ENCODE peak calls at places on chromosomes 4 and X, in eight cellular contexts. One of them, this sample, is unnamed.

GRCh38 chrX:9131066-9131465 is 97.1 kb upstream of the FAM9B start:
- DNase-seq in coronary artery: no peak
- DNase-seq in neuronal stem cell: no peak
- DNase-seq in spleen: no peak
- DNase-seq in upper lobe of left lung: no peak
- DNase-seq in psoas muscle: no peak
- DNase-seq in SJSA1: no peak
- DNase-seq in esophagus squamous epithelium: no peak
- DNase-seq in this sample: no peak

GRCh38 chrX:104697264-104697663 is 131.3 kb downstream of the IL1RAPL2 start:
- DNase-seq in coronary artery: no peak
- DNase-seq in neuronal stem cell: no peak
- DNase-seq in spleen: no peak
- DNase-seq in upper lobe of left lung: no peak
- DNase-seq in psoas muscle: no peak
- DNase-seq in SJSA1: no peak
- DNase-seq in esophagus squamous epithelium: no peak
- DNase-seq in this sample: no peak

GRCh38 chr4:106985830-106986229 is 50.3 kb downstream of the DKK2 start:
- DNase-seq in coronary artery: no peak
- DNase-seq in neuronal stem cell: no peak
- DNase-seq in spleen: no peak
- DNase-seq in upper lobe of left lung: no peak
- DNase-seq in psoas muscle: no peak
- DNase-seq in SJSA1: no peak
- DNase-seq in esophagus squamous epithelium: no peak
- DNase-seq in this sample: no peak

GRCh38 chr4:179625391-179625790 is 2183.2 kb upstream of the AGA start:
- DNase-seq in coronary artery: no peak
- DNase-seq in neuronal stem cell: no peak
- DNase-seq in spleen: no peak
- DNase-seq in upper lobe of left lung: no peak
- DNase-seq in psoas muscle: no peak
- DNase-seq in SJSA1: no peak
- DNase-seq in esophagus squamous epithelium: no peak
- DNase-seq in this sample: no peak

GRCh38 chr4:48275247-48275646 is 5.6 kb upstream of the TEC start:
- DNase-seq in coronary artery: no peak
- DNase-seq in neuronal stem cell: no peak
- DNase-seq in spleen: no peak
- DNase-seq in upper lobe of left lung: no peak
- DNase-seq in psoas muscle: no peak
- DNase-seq in SJSA1: no peak
- DNase-seq in esophagus squamous epithelium: no peak
- DNase-seq in this sample: no peak

GRCh38 chr4:677431-678293 is 3.3 kb downstream of the MYL5 start:
- DNase-seq in coronary artery: no peak
- DNase-seq in neuronal stem cell: no peak
- DNase-seq in spleen: peak
- DNase-seq in upper lobe of left lung: peak
- DNase-seq in psoas muscle: no peak
- DNase-seq in SJSA1: no peak
- DNase-seq in esophagus squamous epithelium: no peak
- DNase-seq in this sample: no peak

GRCh38 chrX:148120151-148120550 is 139.0 kb downstream of the FMR1NB start:
- DNase-seq in coronary artery: no peak
- DNase-seq in neuronal stem cell: no peak
- DNase-seq in spleen: no peak
- DNase-seq in upper lobe of left lung: no peak
- DNase-seq in psoas muscle: no peak
- DNase-seq in SJSA1: no peak
- DNase-seq in esophagus squamous epithelium: no peak
- DNase-seq in this sample: no peak

GRCh38 chr4:125084608-125085007 is 230.1 kb upstream of the FAT4 start:
- DNase-seq in coronary artery: no peak
- DNase-seq in neuronal stem cell: no peak
- DNase-seq in spleen: no peak
- DNase-seq in upper lobe of left lung: no peak
- DNase-seq in psoas muscle: no peak
- DNase-seq in SJSA1: no peak
- DNase-seq in esophagus squamous epithelium: no peak
- DNase-seq in this sample: no peak

GRCh38 chr4:54658321-54659093 is 750 bp downstream of the KIT start:
- DNase-seq in coronary artery: no peak
- DNase-seq in neuronal stem cell: peak
- DNase-seq in spleen: peak
- DNase-seq in upper lobe of left lung: peak
- DNase-seq in psoas muscle: peak
- DNase-seq in SJSA1: peak
- DNase-seq in esophagus squamous epithelium: no peak
- DNase-seq in this sample: no peak

GRCh38 chr4:152112887-152113286 is 352.1 kb upstream of the GATB start:
- DNase-seq in coronary artery: no peak
- DNase-seq in neuronal stem cell: no peak
- DNase-seq in spleen: no peak
- DNase-seq in upper lobe of left lung: no peak
- DNase-seq in psoas muscle: no peak
- DNase-seq in SJSA1: no peak
- DNase-seq in esophagus squamous epithelium: no peak
- DNase-seq in this sample: no peak

GRCh38 chrX:42195506-42195905 is 272.2 kb upstream of the CASK start:
- DNase-seq in coronary artery: no peak
- DNase-seq in neuronal stem cell: no peak
- DNase-seq in spleen: no peak
- DNase-seq in upper lobe of left lung: no peak
- DNase-seq in psoas muscle: no peak
- DNase-seq in SJSA1: no peak
- DNase-seq in esophagus squamous epithelium: no peak
- DNase-seq in this sample: no peak

GRCh38 chr4:138252551-138252950 is 10.4 kb upstream of the SLC7A11 start:
- DNase-seq in coronary artery: no peak
- DNase-seq in neuronal stem cell: no peak
- DNase-seq in spleen: no peak
- DNase-seq in upper lobe of left lung: no peak
- DNase-seq in psoas muscle: no peak
- DNase-seq in SJSA1: no peak
- DNase-seq in esophagus squamous epithelium: no peak
- DNase-seq in this sample: no peak

GRCh38 chr4:37815591-37815990 is 10.9 kb upstream of the PGM2 start:
- DNase-seq in coronary artery: no peak
- DNase-seq in neuronal stem cell: no peak
- DNase-seq in spleen: no peak
- DNase-seq in upper lobe of left lung: no peak
- DNase-seq in psoas muscle: no peak
- DNase-seq in SJSA1: no peak
- DNase-seq in esophagus squamous epithelium: no peak
- DNase-seq in this sample: no peak

GRCh38 chr4:108060164-108060563 is 70.5 kb downstream of the HADH start:
- DNase-seq in coronary artery: no peak
- DNase-seq in neuronal stem cell: peak
- DNase-seq in spleen: no peak
- DNase-seq in upper lobe of left lung: no peak
- DNase-seq in psoas muscle: no peak
- DNase-seq in SJSA1: peak
- DNase-seq in esophagus squamous epithelium: no peak
- DNase-seq in this sample: no peak

GRCh38 chrX:139930923-139931645 is 1.8 kb downstream of the ATP11C start:
- DNase-seq in coronary artery: no peak
- DNase-seq in neuronal stem cell: no peak
- DNase-seq in spleen: peak
- DNase-seq in upper lobe of left lung: peak
- DNase-seq in psoas muscle: no peak
- DNase-seq in SJSA1: peak
- DNase-seq in esophagus squamous epithelium: no peak
- DNase-seq in this sample: no peak

GRCh38 chr4:107801766-107802211 is 22.9 kb upstream of the SGMS2 start:
- DNase-seq in coronary artery: no peak
- DNase-seq in neuronal stem cell: no peak
- DNase-seq in spleen: no peak
- DNase-seq in upper lobe of left lung: no peak
- DNase-seq in psoas muscle: no peak
- DNase-seq in SJSA1: peak
- DNase-seq in esophagus squamous epithelium: no peak
- DNase-seq in this sample: no peak

GRCh38 chr4:151238477-151238876 is 38.5 kb upstream of the PRSS48 start:
- DNase-seq in coronary artery: no peak
- DNase-seq in neuronal stem cell: no peak
- DNase-seq in spleen: no peak
- DNase-seq in upper lobe of left lung: no peak
- DNase-seq in psoas muscle: no peak
- DNase-seq in SJSA1: no peak
- DNase-seq in esophagus squamous epithelium: no peak
- DNase-seq in this sample: no peak

GRCh38 chrX:77742788-77743476 is 43.1 kb downstream of the ATRX start:
- DNase-seq in coronary artery: no peak
- DNase-seq in neuronal stem cell: no peak
- DNase-seq in spleen: no peak
- DNase-seq in upper lobe of left lung: no peak
- DNase-seq in psoas muscle: peak
- DNase-seq in SJSA1: no peak
- DNase-seq in esophagus squamous epithelium: no peak
- DNase-seq in this sample: peak

GRCh38 chrX:102746134-102746584 is 25.6 kb downstream of the GPRASP3 start:
- DNase-seq in coronary artery: no peak
- DNase-seq in neuronal stem cell: no peak
- DNase-seq in spleen: peak
- DNase-seq in upper lobe of left lung: peak
- DNase-seq in psoas muscle: peak
- DNase-seq in SJSA1: no peak
- DNase-seq in esophagus squamous epithelium: no peak
- DNase-seq in this sample: no peak

GRCh38 chr4:111678466-111678865 is 466.8 kb upstream of the FAM241A start:
- DNase-seq in coronary artery: no peak
- DNase-seq in neuronal stem cell: no peak
- DNase-seq in spleen: no peak
- DNase-seq in upper lobe of left lung: no peak
- DNase-seq in psoas muscle: no peak
- DNase-seq in SJSA1: peak
- DNase-seq in esophagus squamous epithelium: no peak
- DNase-seq in this sample: no peak

DNA sequence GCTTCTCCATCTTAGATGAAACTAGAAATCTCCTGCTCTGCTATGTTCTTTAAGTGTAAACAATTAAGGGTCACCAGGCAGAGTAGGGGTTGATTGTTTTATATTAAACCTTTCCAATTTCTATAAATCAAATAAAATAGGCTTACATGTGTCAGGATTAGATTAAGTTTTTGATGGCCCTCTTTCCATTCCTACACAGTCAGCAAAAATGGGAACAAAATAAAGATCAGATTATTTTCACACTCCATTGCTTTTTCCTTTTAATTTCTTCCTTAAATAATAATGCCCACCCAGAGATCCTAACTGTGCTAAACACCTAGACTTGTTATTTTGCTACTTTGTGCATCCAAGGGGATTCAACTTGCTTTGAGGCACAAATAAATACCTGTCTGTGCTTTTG is 381.4 kb upstream of the MAGEB16 start:
- DNase-seq in coronary artery: no peak
- DNase-seq in neuronal stem cell: no peak
- DNase-seq in spleen: no peak
- DNase-seq in upper lobe of left lung: no peak
- DNase-seq in psoas muscle: no peak
- DNase-seq in SJSA1: no peak
- DNase-seq in esophagus squamous epithelium: no peak
- DNase-seq in this sample: no peak
- H3K27ac ChIP-seq in coronary artery: no peak
- H3K27ac ChIP-seq in neuronal stem cell: no peak
- H3K27ac ChIP-seq in spleen: no peak
- H3K27ac ChIP-seq in upper lobe of left lung: no peak
- H3K27ac ChIP-seq in psoas muscle: no peak
- H3K27ac ChIP-seq in SJSA1: no peak
- H3K27ac ChIP-seq in esophagus squamous epithelium: no peak
- H3K27ac ChIP-seq in this sample: no peak

DNA sequence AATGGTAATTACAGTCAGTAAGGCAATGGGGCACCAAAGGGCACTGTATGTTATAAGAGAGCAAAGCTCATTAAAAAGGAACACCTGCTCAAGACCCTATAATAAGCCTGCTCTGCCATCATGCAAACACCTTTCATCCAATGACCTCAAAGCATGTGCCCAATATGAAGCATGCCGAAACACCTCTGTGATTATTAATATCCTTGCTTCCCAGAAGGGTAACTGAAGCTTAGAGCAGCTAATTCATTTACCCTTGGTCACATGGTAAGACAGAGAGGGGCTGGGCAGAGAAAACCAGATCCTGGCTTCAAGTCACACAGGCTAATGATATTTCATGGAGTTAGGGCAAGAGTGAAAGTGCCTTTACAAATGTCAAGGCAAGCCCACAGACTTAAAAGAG is 5.7 kb downstream of the AMOT start:
- DNase-seq in coronary artery: no peak
- DNase-seq in neuronal stem cell: no peak
- DNase-seq in spleen: no peak
- DNase-seq in upper lobe of left lung: no peak
- DNase-seq in psoas muscle: no peak
- DNase-seq in SJSA1: no peak
- DNase-seq in esophagus squamous epithelium: no peak
- DNase-seq in this sample: no peak
- H3K27ac ChIP-seq in coronary artery: no peak
- H3K27ac ChIP-seq in neuronal stem cell: no peak
- H3K27ac ChIP-seq in spleen: no peak
- H3K27ac ChIP-seq in upper lobe of left lung: no peak
- H3K27ac ChIP-seq in psoas muscle: peak
- H3K27ac ChIP-seq in SJSA1: peak
- H3K27ac ChIP-seq in esophagus squamous epithelium: no peak
- H3K27ac ChIP-seq in this sample: no peak

DNA sequence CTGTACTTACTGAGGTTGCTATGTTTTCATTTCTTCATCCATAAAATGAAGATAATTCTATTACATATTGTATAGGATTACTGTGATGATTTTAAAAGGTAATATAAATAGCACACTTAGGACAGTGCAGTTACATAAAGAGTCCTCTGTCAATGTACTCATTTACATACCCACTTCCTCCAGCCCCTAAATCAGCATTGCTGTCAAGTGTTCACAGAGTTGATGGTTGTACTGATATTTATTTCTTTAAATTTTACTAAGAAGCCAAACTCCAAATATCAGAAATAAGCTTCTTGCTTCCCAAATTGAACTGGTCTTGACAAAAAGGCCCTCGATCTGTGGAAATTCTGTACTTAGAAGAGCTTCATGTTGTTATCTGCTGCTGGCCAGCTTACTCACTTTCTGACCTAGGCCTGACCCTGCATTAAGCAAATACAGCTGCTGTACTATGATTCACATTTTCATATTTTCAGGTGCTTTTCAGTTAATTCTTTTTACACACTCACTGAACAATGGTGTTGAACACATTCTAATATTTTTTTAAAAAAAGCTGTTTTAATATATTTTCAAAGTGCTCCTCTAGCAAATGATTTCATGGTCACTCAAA is 259.6 kb downstream of the UNC5C start:
- DNase-seq in coronary artery: no peak
- DNase-seq in neuronal stem cell: no peak
- DNase-seq in spleen: no peak
- DNase-seq in upper lobe of left lung: no peak
- DNase-seq in psoas muscle: no peak
- DNase-seq in SJSA1: no peak
- DNase-seq in esophagus squamous epithelium: no peak
- DNase-seq in this sample: no peak
- H3K27ac ChIP-seq in coronary artery: no peak
- H3K27ac ChIP-seq in neuronal stem cell: no peak
- H3K27ac ChIP-seq in spleen: no peak
- H3K27ac ChIP-seq in upper lobe of left lung: no peak
- H3K27ac ChIP-seq in psoas muscle: no peak
- H3K27ac ChIP-seq in SJSA1: no peak
- H3K27ac ChIP-seq in esophagus squamous epithelium: no peak
- H3K27ac ChIP-seq in this sample: no peak

GRCh38 chrX:80556148-80556547 is 135.9 kb downstream of the TENT5D start:
- DNase-seq in coronary artery: no peak
- DNase-seq in neuronal stem cell: no peak
- DNase-seq in spleen: no peak
- DNase-seq in upper lobe of left lung: no peak
- DNase-seq in psoas muscle: no peak
- DNase-seq in SJSA1: no peak
- DNase-seq in esophagus squamous epithelium: no peak
- DNase-seq in this sample: no peak
- H3K27ac ChIP-seq in coronary artery: no peak
- H3K27ac ChIP-seq in neuronal stem cell: no peak
- H3K27ac ChIP-seq in spleen: no peak
- H3K27ac ChIP-seq in upper lobe of left lung: no peak
- H3K27ac ChIP-seq in psoas muscle: no peak
- H3K27ac ChIP-seq in SJSA1: no peak
- H3K27ac ChIP-seq in esophagus squamous epithelium: no peak
- H3K27ac ChIP-seq in this sample: no peak

This sample was measured in right atrium auricular region.